ENCODE peak calls at places on chromosome 1, in six cellular contexts. One of them, this sample, is unnamed.

GRCh38 chr1:14614326-14614725 is 15.8 kb downstream of the KAZN start:
- DNase-seq in NCI-H1417: no peak
- DNase-seq in activated CD4-positive, alpha-beta T cell treated with anti-CD3 and anti-CD28 coated beads, Interleukin-2, amount 50 U/mL, for 1 hour: no peak
- DNase-seq in K562: no peak
- DNase-seq in stimulated activated CD8-positive, alpha-beta memory T cell treated with anti-CD3 and anti-CD28 coated beads, Interleukin-15, amount 100 ng/mL, for 48 hours: no peak
- DNase-seq in neuronal stem cell: no peak
- DNase-seq in this sample: no peak

GRCh38 chr1:10046356-10047085 is 13.8 kb downstream of the UBE4B start:
- DNase-seq in NCI-H1417: no peak
- DNase-seq in activated CD4-positive, alpha-beta T cell treated with anti-CD3 and anti-CD28 coated beads, Interleukin-2, amount 50 U/mL, for 1 hour: no peak
- DNase-seq in K562: no peak
- DNase-seq in stimulated activated CD8-positive, alpha-beta memory T cell treated with anti-CD3 and anti-CD28 coated beads, Interleukin-15, amount 100 ng/mL, for 48 hours: no peak
- DNase-seq in neuronal stem cell: no peak
- DNase-seq in this sample: no peak

GRCh38 chr1:15771836-15772516 is 13.4 kb downstream of the FBLIM1 start:
- DNase-seq in NCI-H1417: no peak
- DNase-seq in activated CD4-positive, alpha-beta T cell treated with anti-CD3 and anti-CD28 coated beads, Interleukin-2, amount 50 U/mL, for 1 hour: no peak
- DNase-seq in K562: no peak
- DNase-seq in stimulated activated CD8-positive, alpha-beta memory T cell treated with anti-CD3 and anti-CD28 coated beads, Interleukin-15, amount 100 ng/mL, for 48 hours: no peak
- DNase-seq in neuronal stem cell: no peak
- DNase-seq in this sample: no peak

GRCh38 chr1:19163261-19163660 is 46.8 kb downstream of the UBR4 start:
- DNase-seq in NCI-H1417: no peak
- DNase-seq in activated CD4-positive, alpha-beta T cell treated with anti-CD3 and anti-CD28 coated beads, Interleukin-2, amount 50 U/mL, for 1 hour: no peak
- DNase-seq in K562: no peak
- DNase-seq in stimulated activated CD8-positive, alpha-beta memory T cell treated with anti-CD3 and anti-CD28 coated beads, Interleukin-15, amount 100 ng/mL, for 48 hours: no peak
- DNase-seq in neuronal stem cell: no peak
- DNase-seq in this sample: no peak

GRCh38 chr1:54543729-54544496 is 4.1 kb upstream of the ACOT11 start:
- DNase-seq in NCI-H1417: no peak
- DNase-seq in activated CD4-positive, alpha-beta T cell treated with anti-CD3 and anti-CD28 coated beads, Interleukin-2, amount 50 U/mL, for 1 hour: no peak
- DNase-seq in K562: no peak
- DNase-seq in stimulated activated CD8-positive, alpha-beta memory T cell treated with anti-CD3 and anti-CD28 coated beads, Interleukin-15, amount 100 ng/mL, for 48 hours: no peak
- DNase-seq in neuronal stem cell: no peak
- DNase-seq in this sample: no peak

GRCh38 chr1:155195201-155196102 is 12.2 kb downstream of the THBS3 start:
- DNase-seq in NCI-H1417: no peak
- DNase-seq in activated CD4-positive, alpha-beta T cell treated with anti-CD3 and anti-CD28 coated beads, Interleukin-2, amount 50 U/mL, for 1 hour: no peak
- DNase-seq in K562: no peak
- DNase-seq in stimulated activated CD8-positive, alpha-beta memory T cell treated with anti-CD3 and anti-CD28 coated beads, Interleukin-15, amount 100 ng/mL, for 48 hours: no peak
- DNase-seq in neuronal stem cell: no peak
- DNase-seq in this sample: no peak

GRCh38 chr1:119396982-119397381 is 18.0 kb upstream of the HSD3B2 start:
- DNase-seq in NCI-H1417: no peak
- DNase-seq in activated CD4-positive, alpha-beta T cell treated with anti-CD3 and anti-CD28 coated beads, Interleukin-2, amount 50 U/mL, for 1 hour: no peak
- DNase-seq in K562: peak; percentile 8
- DNase-seq in stimulated activated CD8-positive, alpha-beta memory T cell treated with anti-CD3 and anti-CD28 coated beads, Interleukin-15, amount 100 ng/mL, for 48 hours: no peak
- DNase-seq in neuronal stem cell: no peak
- DNase-seq in this sample: no peak

GRCh38 chr1:151047591-151047924 is at the start of gene C1orf56:
- DNase-seq in NCI-H1417: peak; percentile 83
- DNase-seq in activated CD4-positive, alpha-beta T cell treated with anti-CD3 and anti-CD28 coated beads, Interleukin-2, amount 50 U/mL, for 1 hour: peak; percentile 53
- DNase-seq in K562: peak; percentile 68
- DNase-seq in stimulated activated CD8-positive, alpha-beta memory T cell treated with anti-CD3 and anti-CD28 coated beads, Interleukin-15, amount 100 ng/mL, for 48 hours: peak; percentile 52
- DNase-seq in neuronal stem cell: peak; percentile 62
- DNase-seq in this sample: peak; percentile 56

GRCh38 chr1:174883361-174883760 is 116.4 kb upstream of the CACYBP start:
- DNase-seq in NCI-H1417: no peak
- DNase-seq in activated CD4-positive, alpha-beta T cell treated with anti-CD3 and anti-CD28 coated beads, Interleukin-2, amount 50 U/mL, for 1 hour: no peak
- DNase-seq in K562: peak; percentile 52
- DNase-seq in stimulated activated CD8-positive, alpha-beta memory T cell treated with anti-CD3 and anti-CD28 coated beads, Interleukin-15, amount 100 ng/mL, for 48 hours: no peak
- DNase-seq in neuronal stem cell: no peak
- DNase-seq in this sample: no peak

GRCh38 chr1:48966583-48966982 is 189.9 kb upstream of the BEND5 start:
- DNase-seq in NCI-H1417: no peak
- DNase-seq in activated CD4-positive, alpha-beta T cell treated with anti-CD3 and anti-CD28 coated beads, Interleukin-2, amount 50 U/mL, for 1 hour: no peak
- DNase-seq in K562: no peak
- DNase-seq in stimulated activated CD8-positive, alpha-beta memory T cell treated with anti-CD3 and anti-CD28 coated beads, Interleukin-15, amount 100 ng/mL, for 48 hours: no peak
- DNase-seq in neuronal stem cell: no peak
- DNase-seq in this sample: no peak

GRCh38 chr1:36350659-36351171 is 27.3 kb upstream of the EVA1B start:
- DNase-seq in NCI-H1417: no peak
- DNase-seq in activated CD4-positive, alpha-beta T cell treated with anti-CD3 and anti-CD28 coated beads, Interleukin-2, amount 50 U/mL, for 1 hour: peak; percentile 53
- DNase-seq in K562: no peak
- DNase-seq in stimulated activated CD8-positive, alpha-beta memory T cell treated with anti-CD3 and anti-CD28 coated beads, Interleukin-15, amount 100 ng/mL, for 48 hours: no peak
- DNase-seq in neuronal stem cell: no peak
- DNase-seq in this sample: peak; percentile 57

GRCh38 chr1:75522389-75522788 is 88.5 kb downstream of the SLC44A5 start:
- DNase-seq in NCI-H1417: no peak
- DNase-seq in activated CD4-positive, alpha-beta T cell treated with anti-CD3 and anti-CD28 coated beads, Interleukin-2, amount 50 U/mL, for 1 hour: no peak
- DNase-seq in K562: peak; percentile 12
- DNase-seq in stimulated activated CD8-positive, alpha-beta memory T cell treated with anti-CD3 and anti-CD28 coated beads, Interleukin-15, amount 100 ng/mL, for 48 hours: no peak
- DNase-seq in neuronal stem cell: no peak
- DNase-seq in this sample: no peak

GRCh38 chr1:75731881-75732280 is 7.4 kb downstream of the ACADM start:
- DNase-seq in NCI-H1417: no peak
- DNase-seq in activated CD4-positive, alpha-beta T cell treated with anti-CD3 and anti-CD28 coated beads, Interleukin-2, amount 50 U/mL, for 1 hour: no peak
- DNase-seq in K562: peak; percentile 8
- DNase-seq in stimulated activated CD8-positive, alpha-beta memory T cell treated with anti-CD3 and anti-CD28 coated beads, Interleukin-15, amount 100 ng/mL, for 48 hours: no peak
- DNase-seq in neuronal stem cell: no peak
- DNase-seq in this sample: no peak

GRCh38 chr1:110318046-110318445 is 21.1 kb upstream of the RBM15 start:
- DNase-seq in NCI-H1417: no peak
- DNase-seq in activated CD4-positive, alpha-beta T cell treated with anti-CD3 and anti-CD28 coated beads, Interleukin-2, amount 50 U/mL, for 1 hour: no peak
- DNase-seq in K562: no peak
- DNase-seq in stimulated activated CD8-positive, alpha-beta memory T cell treated with anti-CD3 and anti-CD28 coated beads, Interleukin-15, amount 100 ng/mL, for 48 hours: no peak
- DNase-seq in neuronal stem cell: no peak
- DNase-seq in this sample: no peak

GRCh38 chr1:29379438-29380073 is 143.2 kb downstream of the PTPRU start:
- DNase-seq in NCI-H1417: no peak
- DNase-seq in activated CD4-positive, alpha-beta T cell treated with anti-CD3 and anti-CD28 coated beads, Interleukin-2, amount 50 U/mL, for 1 hour: no peak
- DNase-seq in K562: peak; percentile 70
- DNase-seq in stimulated activated CD8-positive, alpha-beta memory T cell treated with anti-CD3 and anti-CD28 coated beads, Interleukin-15, amount 100 ng/mL, for 48 hours: no peak
- DNase-seq in neuronal stem cell: peak; percentile 42
- DNase-seq in this sample: peak; percentile 21

GRCh38 chr1:103367186-103367585 is 158.3 kb upstream of the RNPC3 start:
- DNase-seq in NCI-H1417: no peak
- DNase-seq in activated CD4-positive, alpha-beta T cell treated with anti-CD3 and anti-CD28 coated beads, Interleukin-2, amount 50 U/mL, for 1 hour: no peak
- DNase-seq in K562: no peak
- DNase-seq in stimulated activated CD8-positive, alpha-beta memory T cell treated with anti-CD3 and anti-CD28 coated beads, Interleukin-15, amount 100 ng/mL, for 48 hours: no peak
- DNase-seq in neuronal stem cell: no peak
- DNase-seq in this sample: no peak

GRCh38 chr1:242187816-242188215 is 188.9 kb upstream of the MAP1LC3C start:
- DNase-seq in NCI-H1417: no peak
- DNase-seq in activated CD4-positive, alpha-beta T cell treated with anti-CD3 and anti-CD28 coated beads, Interleukin-2, amount 50 U/mL, for 1 hour: no peak
- DNase-seq in K562: no peak
- DNase-seq in stimulated activated CD8-positive, alpha-beta memory T cell treated with anti-CD3 and anti-CD28 coated beads, Interleukin-15, amount 100 ng/mL, for 48 hours: no peak
- DNase-seq in neuronal stem cell: no peak
- DNase-seq in this sample: no peak

This sample was measured in stimulated activated naive CD8-positive, alpha-beta T cell treated with anti-CD3 and anti-CD28 coated beads, Interleukin-15, amount 100 ng/mL, for 72 hours.